ENCODE peak calls at places on chromosomes 6 and 20, in six cellular contexts. One of them, this sample, is unnamed.

GRCh38 chr6:45419574-45420082 is 41.9 kb upstream of the SUPT3H start:
- DNase-seq in psoas muscle: peak
- DNase-seq in GM12865: peak
- DNase-seq in cardiac muscle cell: peak
- DNase-seq in A673: peak
- DNase-seq in AG04449: no peak
- DNase-seq in this sample: peak

GRCh38 chr6:120320481-120321162 is 971.1 kb upstream of the MAN1A1 start:
- DNase-seq in AG04449: no peak
- DNase-seq in A673: no peak
- DNase-seq in psoas muscle: no peak
- DNase-seq in cardiac muscle cell: peak
- DNase-seq in GM12865: no peak
- DNase-seq in this sample: no peak

GRCh38 chr6:43386492-43386891 is 17.0 kb upstream of the ZNF318 start:
- DNase-seq in psoas muscle: no peak
- DNase-seq in A673: peak
- DNase-seq in AG04449: no peak
- DNase-seq in GM12865: peak
- DNase-seq in cardiac muscle cell: no peak
- DNase-seq in this sample: no peak

GRCh38 chr6:155154158-155154830 is 109.5 kb upstream of the CLDN20 start:
- DNase-seq in A673: peak
- DNase-seq in cardiac muscle cell: no peak
- DNase-seq in AG04449: peak
- DNase-seq in psoas muscle: no peak
- DNase-seq in GM12865: no peak
- DNase-seq in this sample: no peak

GRCh38 chr6:24902782-24903181 is 33.0 kb downstream of the RIPOR2 start:
- DNase-seq in A673: no peak
- DNase-seq in psoas muscle: no peak
- DNase-seq in AG04449: no peak
- DNase-seq in GM12865: no peak
- DNase-seq in cardiac muscle cell: no peak
- DNase-seq in this sample: no peak

GRCh38 chr20:40323411-40323810 is 365.6 kb downstream of the MAFB start:
- DNase-seq in psoas muscle: no peak
- DNase-seq in A673: peak
- DNase-seq in cardiac muscle cell: no peak
- DNase-seq in GM12865: no peak
- DNase-seq in AG04449: no peak
- DNase-seq in this sample: no peak

GRCh38 chr6:135850882-135851281 is 619 bp upstream of the PDE7B start:
- DNase-seq in psoas muscle: no peak
- DNase-seq in cardiac muscle cell: no peak
- DNase-seq in A673: no peak
- DNase-seq in AG04449: no peak
- DNase-seq in GM12865: no peak
- DNase-seq in this sample: no peak

GRCh38 chr20:61746781-61747180 is 318.9 kb downstream of the TAF4 start:
- DNase-seq in AG04449: no peak
- DNase-seq in A673: no peak
- DNase-seq in cardiac muscle cell: no peak
- DNase-seq in psoas muscle: no peak
- DNase-seq in GM12865: no peak
- DNase-seq in this sample: no peak

GRCh38 chr20:2799271-2799670 is 1.2 kb downstream of the CPXM1 start:
- DNase-seq in psoas muscle: no peak
- DNase-seq in AG04449: no peak
- DNase-seq in A673: no peak
- DNase-seq in GM12865: no peak
- DNase-seq in cardiac muscle cell: no peak
- DNase-seq in this sample: no peak

GRCh38 chr20:36145877-36146707 is 8.4 kb upstream of the EPB41L1 start:
- DNase-seq in GM12865: peak
- DNase-seq in cardiac muscle cell: peak
- DNase-seq in A673: no peak
- DNase-seq in psoas muscle: peak
- DNase-seq in AG04449: no peak
- DNase-seq in this sample: no peak

GRCh38 chr6:53300656-53301551 is 47.8 kb downstream of the ELOVL5 start:
- DNase-seq in GM12865: no peak
- DNase-seq in psoas muscle: no peak
- DNase-seq in A673: no peak
- DNase-seq in AG04449: no peak
- DNase-seq in cardiac muscle cell: peak
- DNase-seq in this sample: no peak

GRCh38 chr6:124956018-124956417 is 6.2 kb upstream of the RNF217 start:
- DNase-seq in A673: no peak
- DNase-seq in GM12865: no peak
- DNase-seq in AG04449: no peak
- DNase-seq in psoas muscle: no peak
- DNase-seq in cardiac muscle cell: no peak
- DNase-seq in this sample: no peak

GRCh38 chr20:48594533-48594932 is 233.3 kb downstream of the PREX1 start:
- DNase-seq in GM12865: no peak
- DNase-seq in cardiac muscle cell: no peak
- DNase-seq in AG04449: no peak
- DNase-seq in A673: no peak
- DNase-seq in psoas muscle: no peak
- DNase-seq in this sample: peak

GRCh38 chr6:2630362-2630761 is 120.4 kb downstream of the MYLK4 start:
- DNase-seq in cardiac muscle cell: no peak
- DNase-seq in A673: no peak
- DNase-seq in psoas muscle: no peak
- DNase-seq in AG04449: peak
- DNase-seq in GM12865: no peak
- DNase-seq in this sample: no peak

GRCh38 chr6:53765270-53765669 is 29.5 kb upstream of the LRRC1 start:
- DNase-seq in cardiac muscle cell: no peak
- DNase-seq in psoas muscle: no peak
- DNase-seq in A673: no peak
- DNase-seq in GM12865: no peak
- DNase-seq in AG04449: no peak
- DNase-seq in this sample: no peak

GRCh38 chr6:42106663-42107023 is 35.8 kb downstream of the C6orf132 start:
- DNase-seq in A673: no peak
- DNase-seq in psoas muscle: no peak
- DNase-seq in GM12865: no peak
- DNase-seq in AG04449: no peak
- DNase-seq in cardiac muscle cell: no peak
- DNase-seq in this sample: no peak

GRCh38 chr6:38141045-38141444 is 321.5 kb downstream of the ZFAND3 start:
- DNase-seq in cardiac muscle cell: no peak
- DNase-seq in GM12865: no peak
- DNase-seq in AG04449: no peak
- DNase-seq in psoas muscle: no peak
- DNase-seq in A673: no peak
- DNase-seq in this sample: no peak

GRCh38 chr20:208937-209566 is 18.0 kb upstream of the DEFB129 start:
- DNase-seq in GM12865: peak
- DNase-seq in A673: peak
- DNase-seq in cardiac muscle cell: peak
- DNase-seq in psoas muscle: no peak
- DNase-seq in AG04449: peak
- DNase-seq in this sample: no peak

GRCh38 chr6:82645536-82646230 is 282.1 kb downstream of the TPBG start:
- DNase-seq in cardiac muscle cell: no peak
- DNase-seq in GM12865: no peak
- DNase-seq in A673: no peak
- DNase-seq in AG04449: no peak
- DNase-seq in psoas muscle: no peak
- DNase-seq in this sample: no peak

GRCh38 chr20:1322511-1323245 is 6.3 kb downstream of the SDCBP2 start:
- DNase-seq in psoas muscle: no peak
- DNase-seq in cardiac muscle cell: no peak
- DNase-seq in GM12865: no peak
- DNase-seq in A673: no peak
- DNase-seq in AG04449: peak
- DNase-seq in this sample: peak

GRCh38 chr20:49850463-49851233 is 38.0 kb downstream of the SLC9A8 start:
- DNase-seq in A673: no peak
- DNase-seq in AG04449: no peak
- DNase-seq in psoas muscle: no peak
- DNase-seq in cardiac muscle cell: no peak
- DNase-seq in GM12865: no peak
- DNase-seq in this sample: no peak

GRCh38 chr6:14711056-14711703 is 534.7 kb upstream of the JARID2 start:
- DNase-seq in GM12865: peak
- DNase-seq in A673: peak
- DNase-seq in cardiac muscle cell: peak
- DNase-seq in psoas muscle: no peak
- DNase-seq in AG04449: no peak
- DNase-seq in this sample: no peak
- TF ChIP-seq CTCF in GM12865: peak
- TF ChIP-seq CTCF in A673: peak
- TF ChIP-seq CTCF in cardiac muscle cell: peak
- TF ChIP-seq CTCF in psoas muscle: peak
- TF ChIP-seq CTCF in AG04449: peak
- TF ChIP-seq CTCF in this sample: no peak

GRCh38 chr6:105790635-105791034 is 295.5 kb upstream of the PRDM1 start:
- DNase-seq in A673: no peak
- DNase-seq in cardiac muscle cell: no peak
- DNase-seq in psoas muscle: no peak
- DNase-seq in GM12865: no peak
- DNase-seq in AG04449: no peak
- DNase-seq in this sample: no peak
- TF ChIP-seq CTCF in A673: no peak
- TF ChIP-seq CTCF in cardiac muscle cell: no peak
- TF ChIP-seq CTCF in psoas muscle: no peak
- TF ChIP-seq CTCF in GM12865: no peak
- TF ChIP-seq CTCF in AG04449: peak
- TF ChIP-seq CTCF in this sample: no peak

GRCh38 chr6:105514306-105514705 is 111.4 kb upstream of the PREP start:
- DNase-seq in A673: no peak
- DNase-seq in psoas muscle: no peak
- DNase-seq in cardiac muscle cell: no peak
- DNase-seq in GM12865: no peak
- DNase-seq in AG04449: no peak
- DNase-seq in this sample: no peak

GRCh38 chr6:105511639-105512038 is 108.8 kb upstream of the PREP start:
- DNase-seq in AG04449: no peak
- DNase-seq in GM12865: no peak
- DNase-seq in A673: no peak
- DNase-seq in psoas muscle: no peak
- DNase-seq in cardiac muscle cell: no peak
- DNase-seq in this sample: no peak

GRCh38 chr6:105507811-105508210 is 104.9 kb upstream of the PREP start:
- DNase-seq in AG04449: no peak
- DNase-seq in cardiac muscle cell: no peak
- DNase-seq in GM12865: no peak
- DNase-seq in A673: no peak
- DNase-seq in psoas muscle: no peak
- DNase-seq in this sample: no peak

GRCh38 chr6:105510746-105511145 is 107.9 kb upstream of the PREP start:
- DNase-seq in A673: no peak
- DNase-seq in AG04449: no peak
- DNase-seq in GM12865: no peak
- DNase-seq in psoas muscle: no peak
- DNase-seq in cardiac muscle cell: no peak
- DNase-seq in this sample: no peak

DNA sequence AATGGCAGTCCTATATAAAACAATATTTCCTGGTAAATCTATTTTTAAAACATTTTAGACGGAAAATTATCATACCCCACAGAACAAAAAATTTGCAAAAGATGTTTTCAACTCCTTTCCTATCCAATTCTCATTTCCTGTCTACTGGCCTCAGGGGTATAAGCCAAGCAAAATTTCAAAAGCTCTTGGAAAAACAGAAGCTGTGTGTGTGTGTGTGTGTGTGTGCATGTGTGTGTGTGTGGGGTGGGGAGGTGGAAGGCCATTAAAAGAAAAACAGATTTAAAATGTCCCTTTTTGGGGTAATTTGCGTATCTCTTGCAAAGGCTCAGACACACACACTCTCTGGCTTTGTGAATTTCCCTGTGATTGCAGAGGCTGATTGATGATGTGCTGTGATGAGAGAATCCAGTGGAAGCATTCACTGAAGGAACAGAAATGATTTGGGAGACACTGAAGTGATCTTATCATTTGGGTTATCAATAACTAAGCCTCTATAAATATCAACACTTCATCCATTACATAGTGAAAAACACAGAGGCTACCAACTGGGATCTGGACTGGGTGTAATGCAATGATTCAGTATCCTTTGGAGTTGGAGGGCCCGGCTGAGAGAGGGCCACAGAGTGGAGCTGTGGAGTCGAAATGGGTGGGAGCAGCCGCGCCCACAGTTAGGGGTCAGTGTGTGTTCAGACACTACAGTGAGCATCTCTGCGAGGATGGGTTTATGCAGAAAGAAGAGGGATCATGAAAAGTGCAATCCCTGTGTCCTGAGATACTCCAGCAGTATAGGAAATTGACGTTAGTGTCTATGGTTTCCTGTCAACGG is 106.8 kb upstream of the PREP start:
- DNase-seq in psoas muscle: no peak
- DNase-seq in A673: peak
- DNase-seq in GM12865: no peak
- DNase-seq in cardiac muscle cell: peak
- DNase-seq in AG04449: no peak
- DNase-seq in this sample: no peak
- TF ChIP-seq CTCF in psoas muscle: peak
- TF ChIP-seq CTCF in A673: peak
- TF ChIP-seq CTCF in GM12865: no peak
- TF ChIP-seq CTCF in cardiac muscle cell: peak
- TF ChIP-seq CTCF in AG04449: peak
- TF ChIP-seq CTCF in this sample: no peak

GRCh38 chr6:101392561-101393230 is 812 bp upstream of the GRIK2 start:
- DNase-seq in psoas muscle: no peak
- DNase-seq in AG04449: no peak
- DNase-seq in A673: peak
- DNase-seq in GM12865: no peak
- DNase-seq in cardiac muscle cell: no peak
- DNase-seq in this sample: no peak

GRCh38 chr6:101397199-101397598 is 3.7 kb downstream of the GRIK2 start:
- DNase-seq in psoas muscle: no peak
- DNase-seq in GM12865: no peak
- DNase-seq in cardiac muscle cell: no peak
- DNase-seq in AG04449: no peak
- DNase-seq in A673: peak
- DNase-seq in this sample: no peak

GRCh38 chr6:101393291-101394251 is at the start of gene GRIK2:
- DNase-seq in AG04449: no peak
- DNase-seq in cardiac muscle cell: peak
- DNase-seq in psoas muscle: no peak
- DNase-seq in GM12865: peak
- DNase-seq in A673: peak
- DNase-seq in this sample: no peak

GRCh38 chr6:101396552-101397173 is 3.2 kb downstream of the GRIK2 start:
- DNase-seq in AG04449: no peak
- DNase-seq in psoas muscle: no peak
- DNase-seq in GM12865: peak
- DNase-seq in A673: peak
- DNase-seq in cardiac muscle cell: peak
- DNase-seq in this sample: no peak

DNA sequence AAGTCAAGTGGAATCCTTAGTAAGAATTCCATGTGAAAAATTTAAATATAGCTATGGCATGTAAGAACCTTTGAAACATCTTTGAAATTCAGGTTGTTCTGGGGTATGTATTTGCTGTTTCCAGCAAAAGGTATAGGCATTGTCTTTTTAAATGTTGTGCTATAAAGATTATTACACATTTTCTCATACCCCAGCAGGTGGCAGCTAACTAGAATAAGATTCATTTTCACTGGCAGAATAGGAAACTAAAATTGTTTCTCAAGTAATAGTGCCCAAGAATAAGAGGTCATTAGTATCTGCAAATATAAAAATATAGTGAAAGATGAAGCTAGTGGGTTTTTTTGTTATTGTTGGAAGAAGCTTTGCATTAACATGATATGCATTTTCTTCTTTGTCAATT is 1.8 kb downstream of the GRIK2 start:
- DNase-seq in psoas muscle: no peak
- DNase-seq in AG04449: no peak
- DNase-seq in GM12865: no peak
- DNase-seq in A673: peak
- DNase-seq in cardiac muscle cell: no peak
- DNase-seq in this sample: no peak
- TF ChIP-seq CTCF in psoas muscle: no peak
- TF ChIP-seq CTCF in AG04449: no peak
- TF ChIP-seq CTCF in GM12865: no peak
- TF ChIP-seq CTCF in A673: peak
- TF ChIP-seq CTCF in cardiac muscle cell: peak
- TF ChIP-seq CTCF in this sample: no peak

This sample was measured in suprapubic skin.